ENCODE peak calls at places on chromosomes 3 and 15, in four cellular contexts. R is AG10803, F is fibroblast of pulmonary artery, Y is sigmoid colon. T is an unnamed sample.
A peak's percentile ranks its signal among the peaks of the same experiment; 100 is the strongest.

GRCh38 chr15:51016615-51017014 is 78.1 kb downstream of the TNFAIP8L3 start:
- DNase-seq in R (no peak), Y (no peak), F (no peak), T (no peak)

GRCh38 chr3:158718490-158719170 is 13.6 kb downstream of the RARRES1 start:
- DNase-seq in R (peak; percentile 88), F (peak; percentile 88), Y (no peak), T (peak; percentile 96)

GRCh38 chr15:70437089-70437488 is 326.3 kb downstream of the UACA start:
- DNase-seq in F (no peak), R (no peak), Y (no peak), T (no peak)

GRCh38 chr3:112136959-112137693 is 4.1 kb upstream of the GCSAM start:
- DNase-seq in Y (no peak), R (peak; percentile 24), F (peak; percentile 57), T (peak; percentile 25)

GRCh38 chr3:182618981-182619591 is 174.2 kb upstream of the ATP11B start:
- DNase-seq in R (peak; percentile 1), F (peak; percentile 3), Y (no peak), T (peak; percentile 26)

GRCh38 chr3:54966979-54967378 is 39.1 kb upstream of the LRTM1 start:
- DNase-seq in R (no peak), Y (no peak), F (no peak), T (no peak)

GRCh38 chr3:196643201-196643749 is 3.8 kb downstream of the NRROS start:
- DNase-seq in R (no peak), F (no peak), Y (peak; percentile 75), T (no peak)

GRCh38 chr3:170277833-170278586 is 55.8 kb downstream of the PRKCI start:
- DNase-seq in Y (no peak), F (no peak), R (no peak), T (no peak)

GRCh38 chr3:131036200-131036816 is 9.6 kb downstream of the NEK11 start:
- DNase-seq in F (peak; percentile 77), Y (no peak), R (peak; percentile 81), T (peak; percentile 88)

DNA sequence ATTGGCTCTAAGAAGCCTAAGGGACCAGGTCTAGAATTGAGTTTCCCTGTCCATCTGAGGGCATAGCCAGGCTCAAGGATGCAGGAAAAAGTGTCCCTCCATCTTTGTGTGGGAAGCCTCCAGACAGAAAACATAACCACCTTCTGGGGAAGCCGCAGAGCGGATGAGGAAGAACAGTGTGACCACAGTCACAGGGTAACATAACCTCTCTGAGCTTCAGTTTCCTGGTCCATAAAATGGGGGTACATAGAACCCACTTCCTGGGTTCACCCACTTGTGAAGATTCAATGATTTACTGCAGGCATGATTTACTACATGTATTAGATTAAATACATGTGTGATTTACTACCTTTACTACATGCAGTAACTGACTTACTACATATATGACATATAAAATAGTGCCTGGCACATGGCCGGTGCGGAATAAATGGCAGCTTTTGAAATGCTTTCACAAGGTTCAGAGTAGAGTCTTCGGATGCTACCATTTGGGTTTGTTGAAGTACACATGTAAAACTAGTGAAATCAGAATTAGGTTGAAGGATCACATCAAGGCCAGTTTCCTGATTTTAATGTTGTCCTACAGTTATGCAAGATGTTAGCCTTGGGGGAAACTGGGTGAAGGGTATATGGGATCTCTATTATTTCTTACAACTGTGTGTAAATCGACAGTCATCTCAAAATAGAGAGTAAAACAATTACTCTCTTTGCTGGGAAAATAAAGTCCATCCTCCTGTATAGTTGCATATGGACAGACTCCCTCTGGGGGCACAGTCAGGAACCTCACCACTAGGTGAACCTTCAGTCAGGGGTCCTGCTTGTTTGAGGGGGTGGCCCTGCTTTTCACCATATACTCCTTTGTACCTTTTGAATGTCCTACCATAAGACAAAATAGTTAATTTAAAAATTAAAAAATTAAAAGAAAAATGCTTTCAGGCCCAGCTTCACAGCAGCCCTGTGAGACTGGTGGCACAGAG is 86.0 kb downstream of the SEMA5B start:
- DNase-seq in Y (no peak), R (no peak), F (peak; percentile 22), T (peak; percentile 6)
- TF ChIP-seq CTCF in Y (no peak), R (peak; percentile 55), F (peak; percentile 58), T (peak; percentile 38)

GRCh38 chr3:142963266-142964149 is at the start of gene PAQR9:
- DNase-seq in F (peak; percentile 14), R (no peak), Y (no peak), T (no peak)

GRCh38 chr3:142962175-142962519 is 1.3 kb downstream of the PAQR9 start:
- DNase-seq in Y (no peak), F (no peak), R (no peak), T (no peak)

GRCh38 chr3:142961539-142961938 is 1.9 kb downstream of the PAQR9 start:
- DNase-seq in R (peak; percentile 17), Y (no peak), F (no peak), T (no peak)

GRCh38 chr3:142962520-142963265 is 781 bp downstream of the PAQR9 start:
- DNase-seq in F (no peak), Y (no peak), R (no peak), T (no peak)

DNA sequence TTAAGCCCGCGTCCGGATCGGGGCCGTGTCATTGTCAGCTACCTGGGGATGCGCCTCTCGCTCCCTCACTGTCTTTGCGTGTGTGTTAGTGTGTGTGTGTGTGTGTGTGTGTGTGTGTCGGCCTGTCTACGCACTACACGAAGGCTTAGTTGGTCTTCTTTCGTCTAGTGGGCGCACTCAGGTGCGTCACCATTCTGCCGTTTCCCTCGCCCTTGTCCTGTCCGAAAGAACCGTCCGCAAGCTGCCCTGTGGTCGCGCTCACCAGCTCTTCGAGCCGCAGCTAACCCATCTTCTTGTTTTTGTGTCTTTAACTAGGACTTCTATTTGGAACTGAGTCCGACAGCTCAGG is 650 bp upstream of the PAQR9 start:
- DNase-seq in F (no peak), R (no peak), Y (no peak), T (peak; percentile 28)
- H3K4me3 ChIP-seq in F (peak overlapping the region; percentile 47), R (peak overlapping the region; percentile 56), Y (peak overlapping the region; percentile 26), T (peak overlapping the region; percentile 47)

DNA sequence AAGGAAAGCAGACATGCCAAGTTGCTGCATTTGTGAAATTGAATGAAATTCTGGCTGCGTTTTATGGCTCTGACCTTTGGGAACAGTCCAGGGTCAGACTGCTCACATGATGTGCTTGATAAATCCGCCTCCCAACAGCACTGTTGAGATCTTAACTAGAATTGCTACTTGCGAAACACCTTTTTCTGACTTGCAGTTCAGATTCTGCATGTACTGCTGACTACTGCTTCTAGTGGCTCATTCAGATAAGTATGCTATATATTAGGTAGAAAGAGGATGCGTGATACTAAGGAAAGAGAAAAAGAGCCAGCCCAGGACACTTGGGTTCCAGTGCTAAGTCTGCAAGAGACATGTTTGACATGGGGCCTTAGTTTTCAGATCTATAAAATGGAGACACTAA is 129.4 kb downstream of the LPP start:
- DNase-seq in R (peak; percentile 60), F (peak; percentile 71), Y (no peak), T (peak; percentile 77)
- TF ChIP-seq CTCF in R (no peak), F (peak; percentile 37), Y (no peak), T (peak; percentile 35)

DNA sequence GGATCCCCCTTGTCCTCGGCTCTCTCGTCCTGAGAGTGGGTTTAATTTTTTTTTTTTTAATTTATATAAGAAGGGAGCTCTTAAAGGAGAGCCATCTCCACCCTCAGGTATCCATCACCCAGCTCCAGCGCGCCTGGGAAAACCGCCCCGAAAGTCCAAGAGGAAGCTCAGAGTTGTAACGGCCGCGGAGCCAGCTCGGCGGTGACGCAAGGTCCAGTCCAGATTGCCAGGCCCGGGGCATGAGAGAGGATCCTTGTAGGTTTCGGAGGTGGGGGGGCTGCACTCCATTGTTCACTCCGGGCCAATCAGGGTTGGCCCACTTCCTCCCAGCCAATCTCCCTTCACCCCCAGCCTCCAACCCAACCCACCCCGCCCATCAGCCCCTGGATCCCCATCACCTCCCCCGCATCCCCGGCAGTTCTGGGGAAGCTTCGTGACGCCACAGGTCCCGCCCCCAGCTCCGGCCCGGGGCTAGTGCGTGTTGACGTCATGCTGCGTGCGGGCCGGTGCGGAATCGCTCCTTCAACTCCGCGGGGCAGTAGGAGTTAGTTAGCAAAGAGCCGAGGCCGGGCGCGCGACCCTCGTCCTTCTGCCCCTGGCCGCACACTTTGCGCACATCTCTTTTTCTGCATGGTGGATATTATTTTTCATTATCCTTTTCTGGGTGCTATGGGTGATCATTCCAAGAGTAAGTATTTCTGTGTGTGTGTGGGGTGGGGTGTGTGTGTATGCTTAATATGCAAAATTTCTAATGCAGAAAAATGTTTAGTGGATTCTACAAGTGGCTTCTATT is at the start of gene ISL2:
- DNase-seq in F (peak; percentile 89), Y (peak; percentile 97), R (peak; percentile 96), T (peak; percentile 45)
- H3K4me3 ChIP-seq in F (peak within 1 kb of the TSS; percentile 51), Y (peak within 1 kb of the TSS; percentile 18), R (peak within 1 kb of the TSS; percentile 57), T (peak within 1 kb of the TSS; percentile 24)

GRCh38 chr3:33732394-33732793 is 14.3 kb upstream of the CLASP2 start:
- DNase-seq in R (no peak), Y (no peak), F (no peak), T (no peak)
- TF ChIP-seq CTCF in R (peak; percentile 32), Y (no peak), F (peak; percentile 31), T (peak; percentile 46)

GRCh38 chr3:11569156-11569741 is 74.5 kb downstream of the VGLL4 start:
- DNase-seq in F (no peak), R (no peak), Y (no peak), T (no peak)

GRCh38 chr3:11566478-11566877 is 77.2 kb downstream of the VGLL4 start:
- DNase-seq in F (no peak), Y (no peak), R (no peak), T (no peak)

GRCh38 chr3:11566916-11567315 is 76.8 kb downstream of the VGLL4 start:
- DNase-seq in F (no peak), Y (no peak), R (no peak), T (no peak)

GRCh38 chr3:11568503-11569155 is 75.1 kb downstream of the VGLL4 start:
- DNase-seq in Y (peak; percentile 93), R (peak; percentile 95), F (peak; percentile 92), T (peak; percentile 95)

GRCh38 chr3:11567516-11568467 is 75.9 kb downstream of the VGLL4 start:
- DNase-seq in R (peak; percentile 84), F (peak; percentile 82), Y (no peak), T (peak; percentile 93)
- H3K4me3 ChIP-seq in R (peak overlapping the region; percentile 52), F (peak overlapping the region; percentile 45), Y (no peak overlapping the region), T (peak overlapping the region; percentile 27)

GRCh38 chr15:100571592-100572167 is 30.3 kb downstream of the LINS1 start:
- DNase-seq in R (no peak), F (no peak), Y (no peak), T (no peak)

GRCh38 chr15:100570282-100570681 is 31.7 kb downstream of the LINS1 start:
- DNase-seq in R (peak; percentile 6), Y (no peak), F (peak; percentile 7), T (peak; percentile 42)

GRCh38 chr15:100570735-100571363 is 31.1 kb downstream of the LINS1 start:
- DNase-seq in F (no peak), Y (no peak), R (no peak), T (no peak)

GRCh38 chr15:100573526-100573925 is 28.5 kb downstream of the LINS1 start:
- DNase-seq in F (no peak), R (no peak), Y (no peak), T (no peak)

GRCh38 chr15:100572362-100572983 is 29.5 kb downstream of the LINS1 start:
- DNase-seq in R (peak; percentile 24), F (peak; percentile 55), Y (no peak), T (peak; percentile 35)
- TF ChIP-seq CTCF in R (peak; percentile 55), F (peak; percentile 35), Y (peak; percentile 58), T (peak; percentile 28)